ENCODE peak calls at places on chromosome 6, in ten cellular contexts. N is nucleus accumbens; G is stimulated activated CD4-positive, alpha-beta T cell treated with anti-CD3 and anti-CD28 coated beads, Interleukin-1b, Interleukin-23, amount 100 ng/mL, for 1 hour; K is KBM-7; T is NCI-H2029; R is NCI-H1417 treated with DMSO at 0.1 percent for 48 hours; M is Caki2; X is foreskin fibroblast; I is right lobe of liver; L is bronchial epithelial cell. D is an unnamed sample.

GRCh38 chr6:146741609-146742008 is 142.8 kb downstream of the ADGB start:
- DNase-seq in N (no peak), G (no peak), K (no peak), T (no peak), R (no peak), M (no peak), X (peak), I (no peak), L (peak), D (no peak)

GRCh38 chr6:109303647-109304283 is 78.5 kb downstream of the CD164 start:
- DNase-seq in N (no peak), G (no peak), K (no peak), T (no peak), R (no peak), M (no peak), X (no peak), I (no peak), L (no peak), D (no peak)

GRCh38 chr6:55176958-55177357 is 2.6 kb downstream of the HCRTR2 start:
- DNase-seq in N (no peak), G (no peak), K (peak), T (no peak), R (no peak), M (no peak), X (no peak), I (no peak), L (peak), D (no peak)

GRCh38 chr6:150301871-150302800 is 66.7 kb upstream of the IYD start:
- DNase-seq in N (no peak), G (no peak), K (no peak), T (no peak), R (no peak), M (peak), X (peak), I (no peak), L (peak), D (no peak)

GRCh38 chr6:10338151-10338550 is 76.7 kb downstream of the TFAP2A start:
- DNase-seq in N (no peak), G (no peak), K (no peak), T (no peak), R (no peak), M (no peak), X (no peak), I (no peak), L (no peak), D (no peak)

GRCh38 chr6:14382381-14383236 is 265.0 kb downstream of the CD83 start:
- DNase-seq in N (no peak), G (no peak), K (peak), T (no peak), R (no peak), M (no peak), X (no peak), I (no peak), L (no peak), D (no peak)

GRCh38 chr6:23797041-23797440 is 329.0 kb upstream of the NRSN1 start:
- DNase-seq in N (no peak), G (no peak), K (no peak), T (no peak), R (no peak), M (no peak), X (no peak), I (no peak), L (no peak), D (no peak)

GRCh38 chr6:139927236-139927635 is 552.8 kb upstream of the CITED2 start:
- DNase-seq in N (no peak), G (no peak), K (no peak), T (no peak), R (no peak), M (no peak), X (peak), I (no peak), L (peak), D (no peak)

GRCh38 chr6:144854654-144855053 is 569.5 kb downstream of the UTRN start:
- DNase-seq in N (no peak), G (no peak), K (no peak), T (no peak), R (no peak), M (no peak), X (no peak), I (no peak), L (no peak), D (no peak)

GRCh38 chr6:123810948-123811347 is 7.3 kb downstream of the NKAIN2 start:
- DNase-seq in N (no peak), G (no peak), K (no peak), T (no peak), R (no peak), M (no peak), X (no peak), I (no peak), L (no peak), D (no peak)

GRCh38 chr6:161557333-161558107 is 283.7 kb upstream of the AGPAT4 start:
- DNase-seq in N (no peak), G (no peak), K (no peak), T (no peak), R (no peak), M (no peak), X (no peak), I (no peak), L (no peak), D (no peak)

GRCh38 chr6:90610671-90611542 is 24.0 kb upstream of the MAP3K7 start:
- DNase-seq in N (peak), G (no peak), K (peak), T (no peak), R (no peak), M (no peak), X (no peak), I (peak), L (no peak), D (no peak)

GRCh38 chr6:143007626-143008025 is 53.1 kb upstream of the AIG1 start:
- DNase-seq in N (no peak), G (no peak), K (no peak), T (no peak), R (no peak), M (no peak), X (peak), I (no peak), L (no peak), D (no peak)

GRCh38 chr6:155162682-155163081 is 101.1 kb upstream of the CLDN20 start:
- DNase-seq in N (no peak), G (no peak), K (no peak), T (no peak), R (no peak), M (peak), X (no peak), I (no peak), L (no peak), D (no peak)

GRCh38 chr6:69216127-69216526 is 580.7 kb downstream of the LMBRD1 start:
- DNase-seq in N (no peak), G (no peak), K (no peak), T (no peak), R (no peak), M (no peak), X (no peak), I (no peak), L (no peak), D (no peak)

GRCh38 chr6:134394141-134394648 is 76.3 kb upstream of the SGK1 start:
- DNase-seq in N (no peak), G (no peak), K (no peak), T (no peak), R (no peak), M (no peak), X (no peak), I (no peak), L (peak), D (no peak)

GRCh38 chr6:43286995-43287716 is 10.9 kb upstream of the SLC22A7 start:
- DNase-seq in N (no peak), G (no peak), K (no peak), T (no peak), R (no peak), M (no peak), X (no peak), I (peak), L (no peak), D (no peak)

GRCh38 chr6:16092990-16093389 is 35.9 kb upstream of the MYLIP start:
- DNase-seq in N (no peak), G (no peak), K (no peak), T (no peak), R (no peak), M (no peak), X (no peak), I (no peak), L (no peak), D (no peak)

GRCh38 chr6:80211295-80211694 is 104.8 kb downstream of the BCKDHB start:
- DNase-seq in N (no peak), G (no peak), K (no peak), T (no peak), R (no peak), M (no peak), X (no peak), I (no peak), L (peak), D (no peak)